ENCODE peak calls at places on chromosomes 6 and 20, in seven cellular contexts. W, Y, F, U, C, I and V are unnamed samples.
A peak's percentile ranks its signal among the peaks of the same experiment; 100 is the strongest.

GRCh38 chr6:129890164-129890563 is 29.0 kb upstream of the TMEM244 start:
- DNase-seq in U (peak; percentile 44), C (no peak), W (no peak), I (no peak), F (no peak), Y (no peak), V (peak; percentile 55)

GRCh38 chr6:81981812-81982211 is 229.3 kb upstream of the TENT5A start:
- DNase-seq in U (peak; percentile 81), C (no peak), W (no peak), F (no peak), Y (no peak), I (no peak), V (peak; percentile 11)

GRCh38 chr6:132730560-132730959 is 16.7 kb upstream of the VNN1 start:
- DNase-seq in C (no peak), Y (no peak), U (peak; percentile 57), I (no peak), F (no peak), W (no peak), V (no peak)

GRCh38 chr6:161369339-161369738 is 95.5 kb upstream of the AGPAT4 start:
- DNase-seq in C (no peak), Y (peak; percentile 68), F (no peak), U (peak; percentile 93), W (peak; percentile 26), I (no peak), V (no peak)

GRCh38 chr20:16066571-16066970 is 506.7 kb downstream of the KIF16B start:
- DNase-seq in C (no peak), U (no peak), F (no peak), I (no peak), Y (no peak), W (no peak), V (no peak)

GRCh38 chr6:8645212-8645611 is 209.9 kb upstream of the SLC35B3 start:
- DNase-seq in F (no peak), I (no peak), C (no peak), W (no peak), Y (no peak), U (no peak), V (no peak)

GRCh38 chr20:21214431-21214830 is 88.5 kb downstream of the KIZ start:
- DNase-seq in U (peak; percentile 12), F (no peak), W (no peak), C (no peak), Y (no peak), I (no peak), V (no peak)

GRCh38 chr6:8983202-8983688 is 547.9 kb upstream of the SLC35B3 start:
- DNase-seq in W (peak; percentile 30), F (peak; percentile 8), Y (peak; percentile 60), C (peak; percentile 14), I (no peak), U (peak; percentile 78), V (peak; percentile 96)

GRCh38 chr20:38301283-38301682 is 2.7 kb upstream of the BPI start:
- DNase-seq in W (no peak), C (no peak), I (no peak), U (no peak), Y (no peak), F (no peak), V (no peak)

GRCh38 chr20:7856756-7857155 is 83.5 kb downstream of the HAO1 start:
- DNase-seq in I (no peak), C (no peak), U (peak; percentile 55), W (peak; percentile 49), F (no peak), Y (no peak), V (peak; percentile 67)

GRCh38 chr6:44837741-44838140 is 450.2 kb downstream of the CDC5L start:
- DNase-seq in I (no peak), F (no peak), Y (no peak), U (no peak), W (no peak), C (no peak), V (no peak)

GRCh38 chr6:44009425-44010321 is 117.6 kb downstream of the MRPL14 start:
- DNase-seq in F (no peak), I (no peak), U (no peak), C (no peak), Y (no peak), W (no peak), V (no peak)

GRCh38 chr6:144921206-144921975 is 636.3 kb downstream of the UTRN start:
- DNase-seq in C (no peak), U (no peak), Y (no peak), F (no peak), I (no peak), W (no peak), V (no peak)

GRCh38 chr20:46767127-46767761 is 57.8 kb downstream of the SLC2A10 start:
- DNase-seq in I (no peak), F (no peak), U (peak; percentile 64), Y (no peak), W (peak; percentile 14), C (no peak), V (peak; percentile 49)

GRCh38 chr6:55069132-55069781 is 105.1 kb upstream of the HCRTR2 start:
- DNase-seq in F (no peak), Y (no peak), W (peak; percentile 26), U (peak; percentile 79), C (no peak), I (no peak), V (peak; percentile 71)

GRCh38 chr6:106581468-106581867 is 47.8 kb downstream of the RTN4IP1 start:
- DNase-seq in C (no peak), F (no peak), U (no peak), W (no peak), Y (no peak), I (no peak), V (no peak)

GRCh38 chr6:166830185-166830890 is 126.0 kb downstream of the RNASET2 start:
- DNase-seq in Y (no peak), U (no peak), C (peak; percentile 50), F (no peak), W (no peak), I (no peak), V (no peak)

GRCh38 chr6:2852921-2853322 is 11.3 kb upstream of the SERPINB1 start:
- DNase-seq in Y (no peak), C (no peak), F (no peak), I (no peak), U (no peak), W (no peak), V (no peak)

GRCh38 chr6:106773956-106774629 is 144.7 kb downstream of the QRSL1 start:
- DNase-seq in U (no peak), Y (no peak), W (peak; percentile 19), F (no peak), I (no peak), C (no peak), V (no peak)

GRCh38 chr20:49483706-49484101 is 1.2 kb upstream of the KCNB1 start:
- DNase-seq in F (no peak), U (no peak), C (no peak), Y (no peak), I (no peak), W (no peak), V (no peak)

GRCh38 chr6:72530750-72531149 is 91.1 kb upstream of the KCNQ5 start:
- DNase-seq in Y (no peak), C (no peak), F (no peak), I (no peak), W (no peak), U (no peak), V (no peak)